ENCODE peak calls at places on chromosomes 1 and 21, in six cellular contexts. Q, F, T, W, R and B are unnamed samples.

GRCh38 chr21:43273016-43273707 is 104.4 kb downstream of the CRYAA start:
- DNase-seq in T (no peak), Q (no peak), F (no peak), W (no peak), R (no peak), B (no peak)

GRCh38 chr21:44397431-44398031 is 44.1 kb downstream of the TRPM2 start:
- DNase-seq in R (no peak), F (no peak), Q (no peak), T (no peak), W (no peak), B (no peak)

GRCh38 chr1:82792151-82792550 is 991.4 kb downstream of the ADGRL2 start:
- DNase-seq in W (no peak), R (no peak), F (no peak), Q (no peak), T (no peak), B (no peak)

GRCh38 chr1:203335503-203335902 is 15.4 kb downstream of the FMOD start:
- DNase-seq in T (no peak), W (no peak), R (no peak), Q (no peak), F (no peak), B (no peak)

GRCh38 chr1:173122344-173122880 is 71.7 kb upstream of the TNFSF18 start:
- DNase-seq in F (peak; percentile 51), W (no peak), Q (no peak), T (peak; percentile 4), R (no peak), B (peak; percentile 27)

GRCh38 chr1:196689001-196689400 is 37.2 kb downstream of the CFH start:
- DNase-seq in F (no peak), Q (no peak), T (no peak), W (no peak), R (no peak), B (no peak)

GRCh38 chr1:15246960-15247614 is at the start of gene FHAD1:
- DNase-seq in Q (peak; percentile 62), R (no peak), F (peak; percentile 17), T (peak; percentile 53), W (no peak), B (peak; percentile 55)

GRCh38 chr1:167808104-167808503 is 86.3 kb downstream of the MPZL1 start:
- DNase-seq in Q (peak; percentile 60), T (peak; percentile 53), F (peak; percentile 92), R (no peak), W (no peak), B (peak; percentile 73)

GRCh38 chr1:201376464-201377374 is 761 bp downstream of the TNNT2 start:
- DNase-seq in R (no peak), W (no peak), T (peak; percentile 37), F (peak; percentile 46), Q (peak; percentile 43), B (peak; percentile 60)

GRCh38 chr1:116481934-116482333 is 88.9 kb downstream of the CD58 start:
- DNase-seq in T (no peak), F (no peak), Q (no peak), R (no peak), W (no peak), B (no peak)

GRCh38 chr1:26739251-26739914 is 43.6 kb downstream of the ARID1A start:
- DNase-seq in T (no peak), R (no peak), W (no peak), F (no peak), Q (no peak), B (no peak)
- H3K9ac ChIP-seq in T (no peak overlapping the region), R (no peak overlapping the region), W (no peak overlapping the region), F (no peak overlapping the region), Q (no peak overlapping the region), B (no peak overlapping the region)

GRCh38 chr1:242083742-242084141 is 84.8 kb upstream of the MAP1LC3C start:
- DNase-seq in F (no peak), R (no peak), Q (no peak), T (no peak), W (no peak), B (no peak)
- H3K9me3 ChIP-seq in F (peaks cover 12% of the 10 kb centered on the region), R (no peaks in the 10 kb centered on the region), Q (no peaks in the 10 kb centered on the region), T (no peaks in the 10 kb centered on the region), W (no peaks in the 10 kb centered on the region), B (no peaks in the 10 kb centered on the region)

GRCh38 chr1:220040028-220040596 is 6.2 kb downstream of the EPRS1 start:
- DNase-seq in R (no peak), W (no peak), Q (no peak), T (no peak), F (no peak), B (no peak)
- H4K20me1 ChIP-seq in R (peaks cover 2% of the 10 kb centered on the region), W (no peaks in the 10 kb centered on the region), Q (no peaks in the 10 kb centered on the region), T (no peaks in the 10 kb centered on the region), F (peaks cover 32% of the 10 kb centered on the region), B (peaks cover 25% of the 10 kb centered on the region)

DNA sequence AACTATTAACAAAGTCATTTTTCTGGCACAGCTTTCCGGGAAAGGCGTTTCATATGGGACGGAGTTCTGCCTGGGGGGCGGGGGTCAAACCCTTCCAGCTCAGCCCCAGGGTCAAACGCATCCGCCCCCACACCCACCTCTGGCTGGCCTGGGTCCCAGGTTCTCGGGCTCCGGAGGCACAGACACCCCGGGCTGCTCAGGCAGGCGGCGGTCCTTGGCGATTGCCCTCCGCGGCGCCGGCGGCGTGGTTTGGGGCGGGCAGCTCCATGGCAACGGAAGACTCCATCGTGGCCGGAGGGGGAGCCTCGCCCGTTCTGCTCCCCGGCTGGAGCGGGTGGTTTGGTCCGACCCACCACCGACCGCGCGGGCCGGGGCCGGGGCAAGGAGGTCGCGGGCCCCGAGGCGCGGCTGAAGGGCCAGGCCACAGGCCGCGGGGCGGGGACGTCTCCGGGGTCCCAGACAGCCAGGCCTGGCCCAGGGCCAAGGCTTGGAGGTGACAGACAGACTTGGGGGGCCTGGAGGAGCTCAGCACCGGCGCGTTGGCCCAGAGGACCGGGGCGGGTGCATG is at the start of gene CFAP74:
- DNase-seq in W (no peak), F (peak; percentile 18), T (peak; percentile 54), R (no peak), Q (no peak), B (peak; percentile 38)
- H3K9ac ChIP-seq in W (no peak within 1 kb of the TSS), F (no peak within 1 kb of the TSS), T (no peak within 1 kb of the TSS), R (no peak within 1 kb of the TSS), Q (no peak within 1 kb of the TSS), B (no peak within 1 kb of the TSS)

GRCh38 chr1:152516082-152516481 is 1.8 kb downstream of the CRCT1 start:
- DNase-seq in R (no peak), W (no peak), Q (no peak), T (no peak), F (no peak), B (no peak)

GRCh38 chr1:152519876-152520275 is 5.6 kb downstream of the CRCT1 start:
- DNase-seq in F (no peak), Q (no peak), T (no peak), W (no peak), R (no peak), B (no peak)

GRCh38 chr1:152515454-152515823 is 1.2 kb downstream of the CRCT1 start:
- DNase-seq in F (peak; percentile 4), W (no peak), Q (peak; percentile 46), T (peak; percentile 41), R (no peak), B (peak; percentile 85)

GRCh38 chr1:152514715-152515453 is 602 bp downstream of the CRCT1 start:
- DNase-seq in F (no peak), Q (no peak), T (no peak), R (no peak), W (no peak), B (peak; percentile 28)

DNA sequence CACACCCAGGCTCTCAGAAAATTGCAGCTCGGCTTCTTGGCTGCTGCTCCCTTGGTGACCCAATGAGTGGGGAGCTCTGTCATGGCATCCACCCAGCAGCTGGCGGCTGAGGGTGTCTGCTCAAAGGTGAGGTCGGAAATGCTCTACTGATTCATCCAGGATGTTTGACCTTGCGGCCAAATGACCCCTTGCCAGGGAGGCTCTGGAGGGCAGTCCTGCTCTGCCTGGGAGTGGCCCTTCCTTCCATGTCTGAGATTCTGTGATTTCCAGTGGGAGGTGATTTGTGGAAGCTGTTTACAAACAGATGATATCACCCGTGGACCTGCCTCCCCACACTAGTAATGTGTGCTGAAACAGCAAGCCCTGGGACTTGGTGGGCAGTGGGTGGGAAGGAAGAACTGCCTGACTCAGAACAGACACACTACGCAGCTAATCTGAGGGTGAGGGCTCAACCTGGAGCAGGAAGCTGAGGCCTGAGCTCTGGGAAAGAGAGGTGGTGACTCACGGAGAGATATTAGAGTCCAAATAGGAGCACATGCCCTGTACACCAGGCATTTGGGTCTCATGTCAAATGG is 3.0 kb downstream of the CRCT1 start:
- DNase-seq in R (no peak), F (no peak), W (no peak), Q (peak; percentile 66), T (peak; percentile 5), B (peak; percentile 89)
- H3K9me3 ChIP-seq in R (no peaks in the 10 kb centered on the region), F (no peaks in the 10 kb centered on the region), W (no peaks in the 10 kb centered on the region), Q (no peaks in the 10 kb centered on the region), T (no peaks in the 10 kb centered on the region), B (no peaks in the 10 kb centered on the region)

DNA sequence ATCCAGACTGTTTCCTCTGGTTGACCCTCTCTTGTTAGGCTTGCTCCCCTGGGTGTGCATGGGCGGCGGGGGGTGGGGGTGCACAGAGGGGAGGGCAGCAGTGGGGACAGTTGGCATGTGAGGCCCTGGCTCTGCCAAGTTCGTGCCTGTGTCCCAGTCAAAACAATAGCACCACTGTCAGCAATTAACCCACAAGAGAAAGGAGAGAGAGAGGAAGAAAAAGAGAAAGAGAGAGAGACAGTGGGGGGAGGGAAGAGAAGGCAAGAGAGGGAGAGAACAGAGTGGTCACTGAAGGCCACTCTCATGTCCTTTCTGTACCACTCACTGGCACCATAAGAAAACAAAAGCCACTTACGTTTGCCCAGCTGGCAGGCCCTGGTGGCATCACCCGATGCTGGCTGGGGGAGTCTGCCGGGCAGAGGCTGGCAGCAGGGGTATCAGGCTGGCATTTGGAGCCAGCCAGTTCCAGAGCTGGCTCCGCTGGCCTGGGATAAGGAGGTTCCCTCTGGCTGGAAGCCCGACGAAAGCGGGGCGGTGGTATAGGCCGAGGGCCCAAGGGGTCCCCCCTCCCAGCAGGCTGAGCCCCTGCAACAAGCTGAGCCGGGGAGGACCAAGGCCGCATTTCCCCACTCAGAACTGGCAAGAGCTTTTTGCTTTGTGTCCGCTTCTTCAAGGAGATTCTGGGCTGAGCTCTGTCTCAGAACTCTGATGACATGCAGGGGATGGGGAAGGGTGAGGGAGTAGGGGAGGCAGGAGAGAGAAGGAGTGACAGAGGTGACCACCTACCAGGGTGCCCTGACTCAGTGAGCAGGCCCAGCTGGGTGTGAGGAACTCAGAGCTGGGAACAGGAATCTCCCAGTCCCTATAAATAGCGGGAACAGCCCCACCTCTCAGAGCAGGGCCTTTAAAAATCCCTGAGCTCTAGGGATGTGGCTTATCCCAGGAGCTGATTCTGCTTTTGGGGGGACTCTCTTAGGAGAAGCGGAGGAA is 27.9 kb downstream of the PIK3C2B start:
- DNase-seq in Q (no peak), R (no peak), W (no peak), T (no peak), F (no peak), B (no peak)
- H4K20me1 ChIP-seq in Q (no peaks in the 10 kb centered on the region), R (no peaks in the 10 kb centered on the region), W (no peaks in the 10 kb centered on the region), T (no peaks in the 10 kb centered on the region), F (no peaks in the 10 kb centered on the region), B (no peaks in the 10 kb centered on the region)

DNA sequence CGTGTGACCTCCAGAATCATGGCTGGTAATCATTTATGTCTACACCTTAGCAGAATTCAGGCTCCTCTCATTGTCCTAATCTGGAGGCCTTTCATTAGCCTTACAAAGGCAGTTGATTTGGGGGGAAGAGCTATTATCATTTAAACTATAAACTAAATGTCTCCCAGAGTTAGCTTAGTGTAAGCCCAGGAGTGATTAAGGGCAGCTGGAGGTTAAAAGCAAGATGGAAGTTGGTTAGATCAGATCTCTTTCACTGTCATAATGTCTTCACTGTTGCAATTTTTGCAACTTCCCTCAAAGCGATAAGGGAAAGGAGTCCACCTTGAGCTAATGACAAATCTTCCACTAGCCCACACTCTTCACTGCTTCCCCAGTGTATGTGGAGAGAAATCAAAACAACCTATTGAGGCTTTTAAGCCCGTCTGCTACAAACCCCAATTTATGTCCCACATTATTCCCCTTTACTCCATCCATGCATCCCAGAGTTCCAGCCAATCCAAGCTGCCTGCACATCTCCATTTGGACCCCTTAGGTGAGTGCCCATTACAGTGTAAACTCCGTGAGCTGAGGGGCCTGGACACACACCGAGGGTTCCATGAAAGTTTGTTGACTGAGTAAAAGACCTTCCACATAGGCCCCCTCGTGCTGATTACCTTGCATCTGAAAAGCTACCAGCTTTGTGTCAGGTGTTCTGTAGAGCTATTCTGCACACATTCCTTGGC is 61.4 kb upstream of the KLHDC7A start:
- DNase-seq in Q (no peak), W (no peak), T (no peak), F (no peak), R (no peak), B (no peak)
- H3K9ac ChIP-seq in Q (no peak overlapping the region), W (no peak overlapping the region), T (no peak overlapping the region), F (no peak overlapping the region), R (no peak overlapping the region), B (no peak overlapping the region)